ENCODE peak calls at places on chromosome 11, in ten cellular contexts. One of them, this sample, is unnamed.

GRCh38 chr11:68009391-68010000 is 631 bp upstream of the ALDH3B1 start:
- DNase-seq in psoas muscle: no peak
- DNase-seq in testis: no peak
- DNase-seq in mucosa of descending colon: peak
- DNase-seq in GM12865: peak
- DNase-seq in NT2/D1: no peak
- DNase-seq in pancreas: peak
- DNase-seq in A673: no peak
- DNase-seq in uterus: no peak
- DNase-seq in GM23248: peak
- DNase-seq in this sample: no peak

GRCh38 chr11:82557274-82557673 is 176.4 kb downstream of the FAM181B start:
- DNase-seq in psoas muscle: no peak
- DNase-seq in testis: peak
- DNase-seq in mucosa of descending colon: peak
- DNase-seq in GM12865: peak
- DNase-seq in NT2/D1: no peak
- DNase-seq in pancreas: peak
- DNase-seq in A673: no peak
- DNase-seq in uterus: no peak
- DNase-seq in GM23248: no peak
- DNase-seq in this sample: peak

GRCh38 chr11:78957481-78958245 is 383.0 kb upstream of the NARS2 start:
- DNase-seq in psoas muscle: no peak
- DNase-seq in testis: no peak
- DNase-seq in mucosa of descending colon: no peak
- DNase-seq in GM12865: no peak
- DNase-seq in NT2/D1: no peak
- DNase-seq in pancreas: no peak
- DNase-seq in A673: no peak
- DNase-seq in uterus: no peak
- DNase-seq in GM23248: peak
- DNase-seq in this sample: no peak

GRCh38 chr11:70871881-70872280 is 380.5 kb downstream of the SHANK2 start:
- DNase-seq in psoas muscle: peak
- DNase-seq in testis: no peak
- DNase-seq in mucosa of descending colon: no peak
- DNase-seq in GM12865: no peak
- DNase-seq in NT2/D1: no peak
- DNase-seq in pancreas: no peak
- DNase-seq in A673: no peak
- DNase-seq in uterus: no peak
- DNase-seq in GM23248: peak
- DNase-seq in this sample: no peak

GRCh38 chr11:12149672-12150225 is 39.4 kb downstream of the MICAL2 start:
- DNase-seq in psoas muscle: no peak
- DNase-seq in testis: peak
- DNase-seq in mucosa of descending colon: no peak
- DNase-seq in GM12865: peak
- DNase-seq in NT2/D1: no peak
- DNase-seq in pancreas: no peak
- DNase-seq in A673: no peak
- DNase-seq in uterus: no peak
- DNase-seq in GM23248: no peak
- DNase-seq in this sample: no peak

GRCh38 chr11:104870910-104871309 is 27.4 kb downstream of the CASP12 start:
- DNase-seq in psoas muscle: no peak
- DNase-seq in testis: no peak
- DNase-seq in mucosa of descending colon: no peak
- DNase-seq in GM12865: no peak
- DNase-seq in NT2/D1: no peak
- DNase-seq in pancreas: no peak
- DNase-seq in A673: peak
- DNase-seq in uterus: no peak
- DNase-seq in GM23248: peak
- DNase-seq in this sample: no peak

GRCh38 chr11:40354121-40354520 is 1105.3 kb downstream of the LRRC4C start:
- DNase-seq in psoas muscle: no peak
- DNase-seq in testis: no peak
- DNase-seq in mucosa of descending colon: no peak
- DNase-seq in GM12865: no peak
- DNase-seq in NT2/D1: no peak
- DNase-seq in pancreas: no peak
- DNase-seq in A673: no peak
- DNase-seq in uterus: no peak
- DNase-seq in GM23248: no peak
- DNase-seq in this sample: no peak

GRCh38 chr11:69500285-69501120 is 19.0 kb downstream of the LINC01488 start:
- DNase-seq in psoas muscle: peak
- DNase-seq in testis: no peak
- DNase-seq in mucosa of descending colon: no peak
- DNase-seq in GM12865: no peak
- DNase-seq in NT2/D1: no peak
- DNase-seq in pancreas: no peak
- DNase-seq in A673: no peak
- DNase-seq in uterus: no peak
- DNase-seq in GM23248: no peak
- DNase-seq in this sample: no peak

GRCh38 chr11:10597877-10598341 is 29.4 kb upstream of the LYVE1 start:
- DNase-seq in psoas muscle: no peak
- DNase-seq in testis: no peak
- DNase-seq in mucosa of descending colon: no peak
- DNase-seq in GM12865: no peak
- DNase-seq in NT2/D1: no peak
- DNase-seq in pancreas: no peak
- DNase-seq in A673: no peak
- DNase-seq in uterus: no peak
- DNase-seq in GM23248: no peak
- DNase-seq in this sample: no peak

GRCh38 chr11:57646221-57646620 is 3.5 kb downstream of the YPEL4 start:
- DNase-seq in psoas muscle: no peak
- DNase-seq in testis: no peak
- DNase-seq in mucosa of descending colon: no peak
- DNase-seq in GM12865: peak
- DNase-seq in NT2/D1: no peak
- DNase-seq in pancreas: no peak
- DNase-seq in A673: no peak
- DNase-seq in uterus: no peak
- DNase-seq in GM23248: no peak
- DNase-seq in this sample: peak

GRCh38 chr11:102293873-102294601 is 23.2 kb upstream of the BIRC3 start:
- DNase-seq in psoas muscle: no peak
- DNase-seq in testis: no peak
- DNase-seq in mucosa of descending colon: no peak
- DNase-seq in GM12865: peak
- DNase-seq in NT2/D1: peak
- DNase-seq in pancreas: no peak
- DNase-seq in A673: peak
- DNase-seq in uterus: no peak
- DNase-seq in GM23248: peak
- DNase-seq in this sample: no peak

GRCh38 chr11:47412152-47412746 is 3.9 kb downstream of the SLC39A13 start:
- DNase-seq in psoas muscle: peak
- DNase-seq in testis: peak
- DNase-seq in mucosa of descending colon: peak
- DNase-seq in GM12865: peak
- DNase-seq in NT2/D1: peak
- DNase-seq in pancreas: peak
- DNase-seq in A673: peak
- DNase-seq in uterus: no peak
- DNase-seq in GM23248: peak
- DNase-seq in this sample: no peak

GRCh38 chr11:27328602-27329001 is 34.4 kb downstream of the CCDC34 start:
- DNase-seq in psoas muscle: no peak
- DNase-seq in testis: peak
- DNase-seq in mucosa of descending colon: no peak
- DNase-seq in GM12865: no peak
- DNase-seq in NT2/D1: peak
- DNase-seq in pancreas: no peak
- DNase-seq in A673: no peak
- DNase-seq in uterus: no peak
- DNase-seq in GM23248: no peak
- DNase-seq in this sample: no peak

GRCh38 chr11:44618561-44619425 is 53.3 kb downstream of the CD82 start:
- DNase-seq in psoas muscle: no peak
- DNase-seq in testis: no peak
- DNase-seq in mucosa of descending colon: no peak
- DNase-seq in GM12865: no peak
- DNase-seq in NT2/D1: no peak
- DNase-seq in pancreas: peak
- DNase-seq in A673: no peak
- DNase-seq in uterus: peak
- DNase-seq in GM23248: no peak
- DNase-seq in this sample: peak

GRCh38 chr11:2261436-2262230 is 8.8 kb downstream of the ASCL2 start:
- DNase-seq in psoas muscle: peak
- DNase-seq in testis: peak
- DNase-seq in mucosa of descending colon: no peak
- DNase-seq in GM12865: no peak
- DNase-seq in NT2/D1: no peak
- DNase-seq in pancreas: no peak
- DNase-seq in A673: no peak
- DNase-seq in uterus: no peak
- DNase-seq in GM23248: no peak
- DNase-seq in this sample: no peak

DNA sequence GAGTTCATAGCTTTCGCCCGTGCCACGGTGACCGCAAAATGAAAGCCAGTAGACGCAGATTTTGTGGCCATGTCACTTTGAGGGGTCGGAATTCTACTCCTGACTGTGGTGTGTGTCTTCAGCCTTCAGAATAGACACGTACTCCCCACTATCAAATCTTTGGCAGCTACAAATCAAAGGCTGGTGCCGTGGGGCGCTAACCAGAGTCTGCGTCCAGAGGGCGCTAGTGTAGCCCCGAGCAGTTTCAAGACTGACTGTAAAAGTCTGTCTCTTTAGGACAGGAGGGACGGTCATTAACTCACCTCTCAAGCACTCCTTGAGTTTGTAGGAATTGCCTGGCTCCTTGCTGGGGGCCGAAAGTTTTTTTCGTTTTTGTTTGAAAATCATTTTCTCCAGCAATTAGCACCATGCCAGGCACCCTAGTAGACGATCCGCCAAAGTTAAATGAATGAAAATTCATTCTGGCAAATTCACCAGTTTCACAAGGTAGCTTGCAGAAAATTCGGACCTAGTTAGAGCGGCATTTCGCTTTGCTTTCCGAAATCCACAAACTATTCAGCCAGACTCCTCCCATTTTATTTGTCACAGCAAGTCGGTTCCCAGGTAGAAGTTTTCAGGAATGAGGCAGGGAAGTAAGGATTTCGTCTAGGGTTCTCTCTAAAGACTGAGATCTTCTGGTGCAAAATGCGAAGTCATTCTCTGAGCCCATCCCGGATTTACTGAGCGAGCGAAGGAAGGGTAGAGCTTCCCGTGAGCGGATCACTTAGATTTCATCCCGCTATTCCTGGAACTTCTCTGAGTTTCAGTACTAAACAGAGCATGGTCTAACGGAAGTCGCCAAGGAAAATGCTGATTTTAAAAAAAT is 2.8 kb upstream of the CALCA start:
- DNase-seq in psoas muscle: no peak
- DNase-seq in testis: peak
- DNase-seq in mucosa of descending colon: peak
- DNase-seq in GM12865: peak
- DNase-seq in NT2/D1: peak
- DNase-seq in pancreas: peak
- DNase-seq in A673: no peak
- DNase-seq in uterus: no peak
- DNase-seq in GM23248: peak
- DNase-seq in this sample: peak
- H3K4me3 ChIP-seq in psoas muscle: peak
- H3K4me3 ChIP-seq in testis: no peak
- H3K4me3 ChIP-seq in mucosa of descending colon: no peak
- H3K4me3 ChIP-seq in GM12865: no peak
- H3K4me3 ChIP-seq in NT2/D1: peak
- H3K4me3 ChIP-seq in pancreas: no peak
- H3K4me3 ChIP-seq in A673: no peak
- H3K4me3 ChIP-seq in uterus: no peak
- H3K4me3 ChIP-seq in GM23248: no peak
- H3K4me3 ChIP-seq in this sample: peak

GRCh38 chr11:46382644-46383403 is 1.4 kb downstream of the MDK start:
- DNase-seq in psoas muscle: peak
- DNase-seq in testis: peak
- DNase-seq in mucosa of descending colon: no peak
- DNase-seq in GM12865: no peak
- DNase-seq in NT2/D1: no peak
- DNase-seq in pancreas: no peak
- DNase-seq in A673: peak
- DNase-seq in uterus: no peak
- DNase-seq in GM23248: peak
- DNase-seq in this sample: no peak
- H3K4me3 ChIP-seq in psoas muscle: no peak
- H3K4me3 ChIP-seq in testis: no peak
- H3K4me3 ChIP-seq in mucosa of descending colon: no peak
- H3K4me3 ChIP-seq in GM12865: no peak
- H3K4me3 ChIP-seq in NT2/D1: peak
- H3K4me3 ChIP-seq in pancreas: no peak
- H3K4me3 ChIP-seq in A673: peak
- H3K4me3 ChIP-seq in uterus: peak
- H3K4me3 ChIP-seq in GM23248: no peak
- H3K4me3 ChIP-seq in this sample: no peak

DNA sequence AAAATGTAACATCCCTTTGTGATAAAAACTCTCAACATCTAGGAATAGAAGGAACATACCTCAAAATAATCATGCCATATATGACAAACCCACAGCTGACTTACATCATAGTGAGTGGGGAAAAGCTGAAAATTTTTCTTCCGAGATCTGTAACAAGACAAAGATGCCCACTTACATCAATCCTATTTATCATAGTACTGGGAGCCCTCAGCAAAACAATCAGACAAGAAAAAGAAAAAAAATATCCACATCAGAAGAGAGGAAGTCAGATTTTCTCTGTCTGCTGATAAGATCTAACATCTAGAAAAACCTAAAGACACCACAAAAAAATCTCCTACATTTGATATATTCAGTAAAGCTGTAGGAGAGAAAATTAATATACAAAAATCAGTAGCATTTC is 703.1 kb upstream of the ANO5 start:
- DNase-seq in psoas muscle: no peak
- DNase-seq in testis: no peak
- DNase-seq in mucosa of descending colon: no peak
- DNase-seq in GM12865: no peak
- DNase-seq in NT2/D1: no peak
- DNase-seq in pancreas: no peak
- DNase-seq in A673: no peak
- DNase-seq in uterus: no peak
- DNase-seq in GM23248: no peak
- DNase-seq in this sample: no peak
- H3K4me3 ChIP-seq in psoas muscle: no peak
- H3K4me3 ChIP-seq in testis: no peak
- H3K4me3 ChIP-seq in mucosa of descending colon: no peak
- H3K4me3 ChIP-seq in GM12865: no peak
- H3K4me3 ChIP-seq in NT2/D1: no peak
- H3K4me3 ChIP-seq in pancreas: no peak
- H3K4me3 ChIP-seq in A673: no peak
- H3K4me3 ChIP-seq in uterus: no peak
- H3K4me3 ChIP-seq in GM23248: no peak
- H3K4me3 ChIP-seq in this sample: no peak

DNA sequence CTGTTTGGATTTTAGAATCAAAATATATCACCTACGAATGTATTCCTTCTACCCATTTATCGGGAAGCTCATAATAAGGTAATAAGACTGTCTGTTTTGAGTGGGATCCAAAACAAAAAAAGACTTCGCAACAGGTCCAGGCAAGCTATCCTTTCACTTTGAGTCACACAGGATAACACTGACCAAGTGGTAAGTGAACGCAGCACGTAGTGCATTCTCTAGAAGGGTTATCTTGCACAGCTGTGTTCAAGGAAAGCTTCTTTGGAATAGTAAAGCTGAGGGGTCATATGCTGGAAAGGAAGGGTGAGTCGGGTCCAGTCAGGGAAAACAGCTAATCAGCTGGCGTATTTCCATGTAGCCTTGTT is 22.3 kb upstream of the NRGN start:
- DNase-seq in psoas muscle: no peak
- DNase-seq in testis: no peak
- DNase-seq in mucosa of descending colon: no peak
- DNase-seq in GM12865: peak
- DNase-seq in NT2/D1: no peak
- DNase-seq in pancreas: no peak
- DNase-seq in A673: no peak
- DNase-seq in uterus: no peak
- DNase-seq in GM23248: no peak
- DNase-seq in this sample: no peak
- H3K4me3 ChIP-seq in psoas muscle: peak
- H3K4me3 ChIP-seq in testis: no peak
- H3K4me3 ChIP-seq in mucosa of descending colon: no peak
- H3K4me3 ChIP-seq in GM12865: no peak
- H3K4me3 ChIP-seq in NT2/D1: peak
- H3K4me3 ChIP-seq in pancreas: no peak
- H3K4me3 ChIP-seq in A673: no peak
- H3K4me3 ChIP-seq in uterus: peak
- H3K4me3 ChIP-seq in GM23248: no peak
- H3K4me3 ChIP-seq in this sample: peak

This sample was measured in heart left ventricle.